ENCODE peak calls at places on chromosomes 7 and 10, in seven cellular contexts. R, Z, N, X, H, D and I are unnamed samples.

GRCh38 chr10:27240891-27241639 is 468 bp upstream of the ACBD5 start:
- DNase-seq in R (peak), Z (peak), N (no peak), X (peak), H (no peak), D (peak), I (no peak)

GRCh38 chr7:87702326-87702725 is 74.1 kb downstream of the RUNDC3B start:
- DNase-seq in R (no peak), Z (no peak), N (no peak), X (no peak), H (no peak), D (no peak), I (no peak)

GRCh38 chr7:27549621-27550020 is 113.1 kb downstream of the HIBADH start:
- DNase-seq in R (no peak), Z (no peak), N (no peak), X (no peak), H (no peak), D (no peak), I (no peak)

GRCh38 chr7:68321076-68321639 is 1277.1 kb upstream of the AUTS2 start:
- DNase-seq in R (no peak), Z (no peak), N (peak), X (peak), H (peak), D (peak), I (peak)

GRCh38 chr10:127175357-127176110 is 20.9 kb downstream of the INSYN2A start:
- DNase-seq in R (no peak), Z (no peak), N (no peak), X (no peak), H (no peak), D (no peak), I (no peak)

GRCh38 chr10:4028027-4028471 is 243.0 kb upstream of the KLF6 start:
- DNase-seq in R (no peak), Z (no peak), N (no peak), X (peak), H (no peak), D (no peak), I (no peak)

GRCh38 chr7:81957517-81957916 is 187.7 kb upstream of the HGF start:
- DNase-seq in R (no peak), Z (no peak), N (no peak), X (no peak), H (no peak), D (no peak), I (no peak)

GRCh38 chr7:95921543-95921942 is 149.2 kb downstream of the DYNC1I1 start:
- DNase-seq in R (no peak), Z (no peak), N (no peak), X (peak), H (no peak), D (no peak), I (no peak)

GRCh38 chr7:155466814-155467675 is 9.1 kb downstream of the EN2 start:
- DNase-seq in R (peak), Z (peak), N (peak), X (no peak), H (no peak), D (peak), I (no peak)

GRCh38 chr7:131607291-131608111 is 51.1 kb upstream of the PODXL start:
- DNase-seq in R (no peak), Z (no peak), N (no peak), X (peak), H (no peak), D (peak), I (no peak)

GRCh38 chr7:40621592-40621998 is 486.8 kb downstream of the SUGCT start:
- DNase-seq in R (no peak), Z (no peak), N (no peak), X (no peak), H (no peak), D (no peak), I (no peak)